ENCODE peak calls at places on chromosomes 5 and 9, in eight cellular contexts. T is HCT116, V is NB4, R is A549, H is GM12878, E is endothelial cell of umbilical vein, G is HepG2, O is K562. N is an unnamed sample.

GRCh38 chr5:51860532-51861018 is 477.3 kb downstream of the ISL1 start:
- DNase-seq in G (no peak), V (no peak), E (no peak), T (peak), O (no peak), R (no peak), H (no peak), N (no peak)

GRCh38 chr5:157390179-157390923 is 69.7 kb upstream of the NIPAL4 start:
- DNase-seq in G (peak), V (peak), T (peak), E (peak), H (no peak), O (no peak), R (peak), N (no peak)

GRCh38 chr5:168409601-168410458 is 76.4 kb upstream of the RARS1 start:
- DNase-seq in G (no peak), R (no peak), V (no peak), O (no peak), T (peak), H (peak), E (no peak), N (no peak)

GRCh38 chr9:12368569-12368968 is 324.6 kb upstream of the TYRP1 start:
- DNase-seq in E (no peak), G (no peak), T (no peak), H (no peak), V (no peak), O (no peak), R (no peak), N (no peak)

GRCh38 chr9:115008536-115008935 is 78.1 kb upstream of the TNFSF8 start:
- DNase-seq in V (peak), R (peak), T (no peak), E (no peak), H (no peak), G (no peak), O (no peak), N (no peak)

GRCh38 chr5:165286692-165287091 is 1781.3 kb downstream of the MAT2B start:
- DNase-seq in G (no peak), R (no peak), E (no peak), V (no peak), T (no peak), H (no peak), O (no peak), N (no peak)

GRCh38 chr9:35611230-35611797 is 6.3 kb downstream of the TESK1 start:
- DNase-seq in E (peak), H (no peak), T (peak), V (peak), O (peak), G (peak), R (peak), N (no peak)

GRCh38 chr9:125559894-125560293 is 147.1 kb downstream of the MAPKAP1 start:
- DNase-seq in O (no peak), G (no peak), V (no peak), T (no peak), H (no peak), R (no peak), E (no peak), N (no peak)

GRCh38 chr9:134660407-134660806 is 18.8 kb downstream of the COL5A1 start:
- DNase-seq in V (peak), E (no peak), G (no peak), H (no peak), R (peak), O (peak), T (peak), N (peak)

GRCh38 chr5:1515921-1516571 is 7.7 kb downstream of the LPCAT1 start:
- DNase-seq in O (peak), V (no peak), R (peak), T (peak), G (peak), H (no peak), E (no peak), N (no peak)

GRCh38 chr9:93580654-93581380 is 4.4 kb downstream of the PHF2 start:
- DNase-seq in G (peak), R (no peak), O (no peak), E (no peak), H (no peak), V (no peak), T (no peak), N (no peak)

GRCh38 chr9:93582550-93582949 is 6.2 kb downstream of the PHF2 start:
- DNase-seq in R (no peak), V (no peak), E (no peak), G (no peak), H (no peak), O (no peak), T (no peak), N (no peak)

GRCh38 chr9:93585259-93585658 is 8.9 kb downstream of the PHF2 start:
- DNase-seq in G (no peak), R (no peak), T (no peak), O (no peak), E (no peak), H (no peak), V (no peak), N (no peak)

GRCh38 chr9:93579711-93580516 is 3.5 kb downstream of the PHF2 start:
- DNase-seq in O (no peak), H (no peak), G (no peak), V (no peak), E (no peak), R (no peak), T (no peak), N (peak)

GRCh38 chr9:93582115-93582514 is 5.7 kb downstream of the PHF2 start:
- DNase-seq in O (no peak), E (no peak), T (no peak), H (no peak), R (no peak), V (peak), G (peak), N (no peak)
- TF ChIP-seq POLR2A in O (no peak), E (no peak), T (no peak), H (no peak), R (no peak), V (no peak), G (no peak), N (no peak)

GRCh38 chr5:154132718-154133307 is 57.7 kb upstream of the GALNT10 start:
- DNase-seq in G (no peak), O (no peak), V (no peak), R (no peak), H (no peak), E (no peak), T (no peak), N (no peak)
- TF ChIP-seq MAX in G (no peak), O (no peak), V (no peak), R (no peak), H (no peak), E (no peak), T (no peak), N (no peak)

GRCh38 chr5:88145603-88146467 is 122.8 kb downstream of the TMEM161B start:
- DNase-seq in E (no peak), T (no peak), G (peak), O (no peak), H (no peak), R (no peak), V (no peak), N (no peak)

GRCh38 chr5:88143693-88144218 is 124.9 kb downstream of the TMEM161B start:
- DNase-seq in O (no peak), G (no peak), T (no peak), R (no peak), E (no peak), V (no peak), H (no peak), N (no peak)

GRCh38 chr5:88142801-88143692 is 125.6 kb downstream of the TMEM161B start:
- DNase-seq in V (no peak), R (no peak), H (no peak), T (no peak), E (peak), O (no peak), G (no peak), N (no peak)

GRCh38 chr5:88144219-88145040 is 124.2 kb downstream of the TMEM161B start:
- DNase-seq in T (no peak), G (no peak), O (no peak), V (no peak), E (no peak), R (no peak), H (no peak), N (peak)

DNA sequence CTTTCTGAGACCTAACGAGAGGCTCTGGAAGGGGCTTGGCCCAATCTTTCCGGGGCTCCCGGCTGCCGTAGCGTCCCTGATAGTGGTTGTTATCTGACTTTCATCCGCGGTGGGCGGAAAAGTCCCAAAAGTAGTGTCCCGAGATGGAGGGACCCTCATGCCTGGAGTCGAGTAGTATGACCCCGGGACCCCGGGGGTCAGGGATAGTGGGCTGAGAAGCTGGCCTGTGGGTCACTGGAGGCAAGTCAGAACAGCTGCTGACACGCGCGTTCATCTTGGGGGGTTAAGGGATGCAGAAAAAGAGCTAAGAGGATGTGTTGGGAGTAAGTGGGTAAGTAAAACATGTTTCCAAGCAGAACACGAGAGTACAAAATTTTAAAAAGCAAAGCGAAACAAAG is 123.4 kb downstream of the TMEM161B start:
- DNase-seq in G (no peak), H (no peak), O (no peak), T (no peak), R (no peak), E (no peak), V (no peak), N (no peak)
- H3K4me3 ChIP-seq in G (no peak), H (no peak), O (no peak), T (no peak), R (no peak), E (no peak), V (no peak), N (peak)

GRCh38 chr9:38066907-38067610 is 2.0 kb downstream of the SHB start:
- DNase-seq in O (no peak), H (no peak), R (no peak), V (no peak), G (no peak), T (no peak), E (peak), N (no peak)

GRCh38 chr9:38066167-38066906 is 2.7 kb downstream of the SHB start:
- DNase-seq in H (no peak), V (no peak), E (no peak), T (no peak), O (no peak), R (no peak), G (no peak), N (peak)

GRCh38 chr9:38067611-38067891 is 1.5 kb downstream of the SHB start:
- DNase-seq in V (no peak), T (no peak), O (no peak), G (no peak), H (no peak), R (no peak), E (no peak), N (peak)

GRCh38 chr9:38064842-38065368 is 4.1 kb downstream of the SHB start:
- DNase-seq in V (no peak), T (no peak), H (no peak), G (no peak), O (no peak), R (no peak), E (no peak), N (no peak)

DNA sequence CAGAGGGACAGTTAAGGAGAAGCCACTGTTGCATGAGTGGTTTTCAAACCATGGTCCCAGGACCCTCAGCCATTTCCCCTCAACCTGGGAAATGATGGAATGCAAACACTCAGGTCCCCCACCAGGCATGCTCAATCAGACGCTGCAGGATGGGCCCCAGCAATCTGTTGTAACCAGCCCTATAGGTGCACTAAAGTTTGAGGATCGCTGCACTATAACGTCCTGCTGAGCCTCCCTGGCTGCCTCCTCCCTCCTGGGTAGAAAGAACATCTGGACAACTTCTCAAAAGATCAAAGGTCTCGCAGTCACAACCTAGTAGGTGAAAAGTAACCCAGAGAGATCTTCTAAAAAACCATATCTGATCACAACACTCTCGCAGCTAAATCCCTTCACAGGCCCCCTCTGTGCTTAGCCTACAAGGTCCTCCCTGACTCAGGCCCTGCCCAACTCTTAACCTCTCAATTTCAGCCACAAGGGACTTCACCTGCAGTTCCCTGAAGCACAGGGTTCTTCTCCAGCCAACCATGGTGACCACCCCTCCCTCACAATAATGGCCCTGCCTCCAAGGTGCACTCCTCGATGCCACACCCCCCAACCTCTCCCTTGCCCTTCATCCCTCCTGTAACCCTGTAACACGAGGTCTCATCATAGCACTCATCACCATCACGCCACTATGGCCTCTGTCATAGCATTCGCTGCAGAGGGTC is 3.5 kb downstream of the SHB start:
- DNase-seq in T (no peak), G (no peak), H (no peak), E (no peak), O (peak), V (no peak), R (no peak), N (no peak)
- TF ChIP-seq POLR2A in T (no peak), G (no peak), H (no peak), E (no peak), O (no peak), V (no peak), R (no peak), N (no peak)